ENCODE peak calls at places on chromosomes 6 and 20, in four cellular contexts. One of them, this sample, is unnamed.

GRCh38 chr20:35279040-35279439 is 1.1 kb upstream of the MMP24OS start:
- DNase-seq in SK-N-SH: no peak
- DNase-seq in PC-9: no peak
- DNase-seq in endothelial cell of umbilical vein: no peak
- DNase-seq in this sample: no peak

GRCh38 chr6:126267621-126268020 is 72.3 kb upstream of the CENPW start:
- DNase-seq in SK-N-SH: no peak
- DNase-seq in PC-9: no peak
- DNase-seq in endothelial cell of umbilical vein: peak; percentile 80
- DNase-seq in this sample: peak; percentile 8

GRCh38 chr20:21490105-21490504 is 23.8 kb downstream of the NKX2-2 start:
- DNase-seq in SK-N-SH: no peak
- DNase-seq in PC-9: no peak
- DNase-seq in endothelial cell of umbilical vein: peak; percentile 25
- DNase-seq in this sample: no peak

GRCh38 chr20:20134941-20135572 is 82.7 kb downstream of the CFAP61 start:
- DNase-seq in SK-N-SH: no peak
- DNase-seq in PC-9: no peak
- DNase-seq in endothelial cell of umbilical vein: peak; percentile 36
- DNase-seq in this sample: no peak

GRCh38 chr20:21509597-21510331 is 4.1 kb downstream of the NKX2-2 start:
- DNase-seq in SK-N-SH: peak; percentile 39
- DNase-seq in PC-9: no peak
- DNase-seq in endothelial cell of umbilical vein: no peak
- DNase-seq in this sample: peak; percentile 49

GRCh38 chr6:44955145-44955544 is 373.0 kb upstream of the RUNX2 start:
- DNase-seq in SK-N-SH: no peak
- DNase-seq in PC-9: no peak
- DNase-seq in endothelial cell of umbilical vein: no peak
- DNase-seq in this sample: no peak

GRCh38 chr6:160269771-160270170 is 11.2 kb upstream of the SLC22A2 start:
- DNase-seq in SK-N-SH: no peak
- DNase-seq in PC-9: no peak
- DNase-seq in endothelial cell of umbilical vein: no peak
- DNase-seq in this sample: no peak

GRCh38 chr6:137316626-137317025 is 97.4 kb upstream of the IFNGR1 start:
- DNase-seq in SK-N-SH: no peak
- DNase-seq in PC-9: no peak
- DNase-seq in endothelial cell of umbilical vein: no peak
- DNase-seq in this sample: no peak

GRCh38 chr6:10478187-10479040 is 42.7 kb upstream of the GCNT2 start:
- DNase-seq in SK-N-SH: peak; percentile 62
- DNase-seq in PC-9: peak; percentile 37
- DNase-seq in endothelial cell of umbilical vein: peak; percentile 52
- DNase-seq in this sample: peak; percentile 18

GRCh38 chr6:157235600-157236039 is 87.7 kb downstream of the TMEM242 start:
- DNase-seq in SK-N-SH: no peak
- DNase-seq in PC-9: no peak
- DNase-seq in endothelial cell of umbilical vein: peak; percentile 55
- DNase-seq in this sample: peak; percentile 34

GRCh38 chr6:123215211-123215610 is 219.2 kb downstream of the CLVS2 start:
- DNase-seq in SK-N-SH: no peak
- DNase-seq in PC-9: no peak
- DNase-seq in endothelial cell of umbilical vein: no peak
- DNase-seq in this sample: no peak
- H2AFZ ChIP-seq in SK-N-SH: no peak overlapping the region
- H2AFZ ChIP-seq in PC-9: peak overlapping the region; percentile 11
- H2AFZ ChIP-seq in endothelial cell of umbilical vein: no peak overlapping the region
- H2AFZ ChIP-seq in this sample: no peak overlapping the region

GRCh38 chr6:27650620-27651370 is 177.9 kb upstream of the ZNF184 start:
- DNase-seq in SK-N-SH: peak; percentile 61
- DNase-seq in PC-9: peak; percentile 64
- DNase-seq in endothelial cell of umbilical vein: peak; percentile 22
- DNase-seq in this sample: peak; percentile 69
- TF ChIP-seq CTCF in SK-N-SH: peak; percentile 47
- TF ChIP-seq CTCF in PC-9: peak; percentile 60
- TF ChIP-seq CTCF in endothelial cell of umbilical vein: no peak
- TF ChIP-seq CTCF in this sample: peak; percentile 40

GRCh38 chr6:130362128-130362527 is 3.7 kb upstream of the TMEM200A start:
- DNase-seq in SK-N-SH: no peak
- DNase-seq in PC-9: peak; percentile 10
- DNase-seq in endothelial cell of umbilical vein: no peak
- DNase-seq in this sample: no peak

GRCh38 chr6:130367767-130368166 is 1.9 kb downstream of the TMEM200A start:
- DNase-seq in SK-N-SH: no peak
- DNase-seq in PC-9: peak; percentile 12
- DNase-seq in endothelial cell of umbilical vein: no peak
- DNase-seq in this sample: no peak

GRCh38 chr6:130364224-130364780 is 1.5 kb upstream of the TMEM200A start:
- DNase-seq in SK-N-SH: no peak
- DNase-seq in PC-9: peak; percentile 28
- DNase-seq in endothelial cell of umbilical vein: no peak
- DNase-seq in this sample: no peak

GRCh38 chr6:130366011-130366963 is at the start of gene TMEM200A:
- DNase-seq in SK-N-SH: peak; percentile 48
- DNase-seq in PC-9: no peak
- DNase-seq in endothelial cell of umbilical vein: peak; percentile 9
- DNase-seq in this sample: peak; percentile 51

DNA sequence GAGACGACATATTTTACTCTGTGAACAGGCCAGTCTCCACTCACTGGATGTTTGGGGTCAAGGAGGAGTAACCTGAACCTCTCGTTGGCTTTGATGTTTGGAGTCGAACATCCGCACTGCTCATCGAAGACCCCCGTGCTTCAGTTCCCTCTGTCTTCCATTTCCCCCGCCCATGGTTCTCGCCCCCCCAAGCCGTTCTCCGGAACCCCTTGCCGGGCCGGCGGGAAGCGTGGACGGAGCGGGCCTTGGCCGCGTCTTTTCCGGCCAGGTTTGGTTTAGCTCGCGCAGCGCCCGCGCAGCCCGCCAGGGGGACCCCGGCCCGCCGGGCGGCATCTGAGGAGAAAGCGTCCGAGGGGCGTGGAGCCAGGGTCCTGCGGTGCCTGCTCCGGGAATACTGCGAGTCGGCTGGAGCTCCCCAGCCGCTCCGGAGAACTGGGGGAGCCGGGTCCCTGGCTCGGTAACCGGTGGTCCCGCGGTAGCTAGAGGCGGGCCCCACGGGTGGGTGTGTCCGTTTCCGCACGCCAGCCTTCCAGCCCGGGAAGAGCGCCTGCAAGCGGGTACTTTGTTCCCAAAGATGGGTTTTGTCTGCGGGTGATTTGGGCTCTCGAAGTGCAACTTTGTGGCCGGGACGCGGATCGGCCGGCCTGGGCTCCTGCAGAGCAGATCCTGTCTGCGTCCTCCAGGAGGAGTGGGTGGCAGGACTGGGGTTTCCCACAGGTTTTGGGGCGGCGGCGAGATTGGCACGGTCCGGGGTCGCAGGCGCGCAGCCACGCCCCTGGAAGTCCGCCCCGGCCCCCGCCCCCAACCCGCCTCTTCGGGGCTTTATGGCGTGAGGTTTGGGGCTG is 429 bp upstream of the TMEM200A start:
- DNase-seq in SK-N-SH: peak; percentile 84
- DNase-seq in PC-9: peak; percentile 33
- DNase-seq in endothelial cell of umbilical vein: peak; percentile 38
- DNase-seq in this sample: peak; percentile 52
- H2AFZ ChIP-seq in SK-N-SH: peak overlapping the region; percentile 73
- H2AFZ ChIP-seq in PC-9: no peak overlapping the region
- H2AFZ ChIP-seq in endothelial cell of umbilical vein: peak overlapping the region; percentile 94
- H2AFZ ChIP-seq in this sample: peak overlapping the region; percentile 65

DNA sequence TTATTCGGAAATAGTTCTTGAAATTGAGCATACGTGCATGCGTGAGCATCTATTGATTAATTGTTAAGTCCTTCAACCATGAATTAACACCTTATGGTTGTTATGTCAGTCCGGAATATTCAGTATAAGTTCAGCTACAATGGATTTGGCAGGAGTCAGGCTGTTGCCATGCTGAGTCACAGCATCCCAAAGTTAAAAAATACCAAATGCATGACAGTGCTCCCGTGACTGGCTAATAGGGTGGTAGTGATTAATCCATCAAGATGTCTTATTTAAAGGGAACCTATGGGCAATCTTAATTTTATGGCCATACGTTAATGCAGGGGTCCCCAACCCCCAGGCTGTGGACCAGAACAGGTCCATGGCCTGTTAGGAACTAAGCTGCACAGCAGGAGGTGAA is 10.5 kb downstream of the RAE1 start:
- DNase-seq in SK-N-SH: no peak
- DNase-seq in PC-9: no peak
- DNase-seq in endothelial cell of umbilical vein: peak; percentile 34
- DNase-seq in this sample: peak; percentile 85
- TF ChIP-seq CTCF in SK-N-SH: no peak
- TF ChIP-seq CTCF in PC-9: no peak
- TF ChIP-seq CTCF in endothelial cell of umbilical vein: no peak
- TF ChIP-seq CTCF in this sample: no peak